ENCODE peak calls at places on chromosome 3, in five cellular contexts. W, O, F, L and P are unnamed samples.

GRCh38 chr3:31981206-31982181 is at the start of the genes OSBPL10 and ZNF860:
- DNase-seq in F (peak), L (peak), W (no peak), O (peak), P (peak)

GRCh38 chr3:111616417-111617105 is 21.4 kb upstream of the ZBED2 start:
- DNase-seq in L (no peak), W (no peak), F (no peak), O (no peak), P (peak)

GRCh38 chr3:122092460-122093165 is 37.5 kb downstream of the CD86 start:
- DNase-seq in O (no peak), W (no peak), L (peak), F (peak), P (peak)

GRCh38 chr3:169818330-169818729 is 5.6 kb upstream of the LRRC34 start:
- DNase-seq in O (no peak), W (no peak), L (no peak), F (no peak), P (no peak)

GRCh38 chr3:37909067-37909911 is 47.6 kb downstream of the CTDSPL start:
- DNase-seq in W (no peak), L (no peak), O (peak), F (peak), P (no peak)

GRCh38 chr3:152269423-152270144 is 855 bp downstream of the MBNL1 start:
- DNase-seq in O (peak), L (no peak), F (peak), W (no peak), P (peak)

GRCh38 chr3:37474936-37475335 is 300.6 kb upstream of the LRRFIP2 start:
- DNase-seq in W (no peak), O (no peak), F (no peak), L (no peak), P (no peak)

GRCh38 chr3:122313261-122313660 is 11.8 kb upstream of the CSTA start:
- DNase-seq in L (no peak), O (no peak), W (no peak), F (no peak), P (no peak)

GRCh38 chr3:42491876-42492507 is 10.5 kb upstream of the VIPR1 start:
- DNase-seq in O (no peak), F (no peak), W (no peak), L (no peak), P (no peak)

GRCh38 chr3:186264608-186265400 is 97.2 kb downstream of the DGKG start:
- DNase-seq in W (no peak), F (no peak), L (no peak), O (no peak), P (no peak)

GRCh38 chr3:177776656-177777055 is 579.4 kb upstream of the TBL1XR1 start:
- DNase-seq in W (no peak), L (no peak), F (peak), O (no peak), P (peak)

GRCh38 chr3:101104334-101104733 is 111.1 kb upstream of the ABI3BP start:
- DNase-seq in O (no peak), W (no peak), L (no peak), F (no peak), P (no peak)

GRCh38 chr3:197337656-197338055 is 39.2 kb upstream of the DLG1 start:
- DNase-seq in L (no peak), F (peak), W (no peak), O (no peak), P (no peak)

GRCh38 chr3:124982855-124983254 is 48.3 kb upstream of the MUC13 start:
- DNase-seq in O (no peak), W (no peak), F (no peak), L (no peak), P (no peak)

GRCh38 chr3:162719684-162720341 is 1223.2 kb downstream of the OTOL1 start:
- DNase-seq in F (peak), L (no peak), O (no peak), W (no peak), P (peak)

GRCh38 chr3:133460809-133461208 is 61.0 kb downstream of the BFSP2 start:
- DNase-seq in L (no peak), W (no peak), O (no peak), F (no peak), P (peak)

GRCh38 chr3:40845447-40845846 is 320.7 kb downstream of the ZNF621 start:
- DNase-seq in F (no peak), L (no peak), O (no peak), W (no peak), P (no peak)

GRCh38 chr3:17091895-17092294 is 207.1 kb downstream of the PLCL2 start:
- DNase-seq in L (no peak), W (no peak), F (no peak), O (no peak), P (no peak)

GRCh38 chr3:64489361-64490044 is 198.3 kb downstream of the ADAMTS9 start:
- DNase-seq in O (peak), L (peak), F (no peak), W (peak), P (peak)

GRCh38 chr3:112894258-112894657 is 47.6 kb upstream of the CD200R1L start:
- DNase-seq in W (no peak), L (no peak), F (no peak), O (no peak), P (peak)